ENCODE peak calls at places on chromosomes 6 and 20, in six cellular contexts. I is fibroblast of lung, A is body of pancreas, L is astrocyte, B is prostate gland, O is heart left ventricle. X is an unnamed sample.

GRCh38 chr6:121733216-121733615 is 297.8 kb downstream of the GJA1 start:
- DNase-seq in I (peak; percentile 34), A (no peak), L (peak; percentile 48), B (no peak), O (no peak), X (no peak)

GRCh38 chr6:165676435-165677068 is 13.5 kb upstream of the PDE10A start:
- DNase-seq in I (peak; percentile 26), A (no peak), L (peak; percentile 63), B (no peak), O (peak; percentile 61), X (no peak)

GRCh38 chr20:35320396-35321126 is 28.3 kb upstream of the FAM83C start:
- DNase-seq in I (peak; percentile 43), A (no peak), L (peak; percentile 96), B (no peak), O (no peak), X (peak; percentile 56)

GRCh38 chr6:17987576-17988421 is at the start of gene KIF13A:
- DNase-seq in I (peak; percentile 59), A (peak; percentile 77), L (peak; percentile 59), B (peak; percentile 59), O (peak; percentile 78), X (peak; percentile 66)

GRCh38 chr6:158411998-158412397 is 99.7 kb downstream of the TULP4 start:
- DNase-seq in I (no peak), A (no peak), L (no peak), B (no peak), O (no peak), X (peak; percentile 95)

GRCh38 chr6:129280719-129281118 is 397.8 kb downstream of the LAMA2 start:
- DNase-seq in I (no peak), A (no peak), L (no peak), B (no peak), O (no peak), X (no peak)

GRCh38 chr6:3209114-3210023 is 18.1 kb downstream of the TUBB2B start:
- DNase-seq in I (peak; percentile 93), A (peak; percentile 12), L (peak; percentile 98), B (no peak), O (no peak), X (peak; percentile 99)

GRCh38 chr20:45861157-45862075 is 4.0 kb downstream of the ZSWIM3 start:
- DNase-seq in I (no peak), A (peak; percentile 46), L (no peak), B (no peak), O (no peak), X (no peak)

GRCh38 chr20:4160761-4161305 is 145.5 kb upstream of the RNF24 start:
- DNase-seq in I (peak; percentile 77), A (peak; percentile 22), L (peak; percentile 54), B (no peak), O (peak; percentile 46), X (no peak)

GRCh38 chr6:42313038-42313437 is 95.4 kb upstream of the MRPS10 start:
- DNase-seq in I (peak; percentile 48), A (no peak), L (peak; percentile 73), B (no peak), O (no peak), X (no peak)

GRCh38 chr6:150490586-150490985 is 109.1 kb upstream of the PLEKHG1 start:
- DNase-seq in I (no peak), A (no peak), L (no peak), B (no peak), O (no peak), X (peak; percentile 26)

GRCh38 chr6:96811136-96811535 is 26.1 kb downstream of the GPR63 start:
- DNase-seq in I (no peak), A (no peak), L (peak; percentile 33), B (no peak), O (no peak), X (no peak)

GRCh38 chr20:39849664-39850063 is 839.4 kb downstream of the MAFB start:
- DNase-seq in I (peak; percentile 91), A (peak; percentile 59), L (peak; percentile 93), B (peak; percentile 68), O (peak; percentile 87), X (peak; percentile 68)

DNA sequence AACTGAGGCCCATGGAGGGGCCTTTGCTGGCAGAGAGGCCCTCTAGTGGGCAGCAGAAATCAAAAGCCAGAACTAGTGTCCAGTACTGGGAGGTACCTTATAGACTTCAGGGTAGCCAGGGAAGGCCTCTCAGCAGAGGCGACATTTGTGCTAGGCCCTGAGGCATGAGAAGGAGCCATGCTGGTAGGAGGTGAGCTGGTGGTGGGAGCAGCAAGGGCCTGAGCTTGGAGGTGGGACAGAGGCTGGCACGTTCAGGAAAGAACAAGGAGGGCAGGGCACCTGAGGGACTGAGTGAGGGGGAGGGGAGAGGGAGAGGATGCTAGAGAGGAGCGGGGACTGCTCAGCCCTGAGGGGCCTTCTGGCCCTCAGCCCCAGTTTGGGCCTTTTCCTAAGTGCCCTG is 36.6 kb downstream of the DLGAP4 start:
- DNase-seq in I (no peak), A (no peak), L (no peak), B (no peak), O (no peak), X (no peak)
- H3K27me3 ChIP-seq in I (no peaks in the 10 kb centered on the region), A (no peaks in the 10 kb centered on the region), L (no peaks in the 10 kb centered on the region), B (peaks cover 6% of the 10 kb centered on the region), O (peaks cover 11% of the 10 kb centered on the region), X (peaks cover 6% of the 10 kb centered on the region)

GRCh38 chr6:79167931-79168694 is 66.4 kb downstream of the HMGN3 start:
- DNase-seq in I (peak; percentile 27), A (no peak), L (peak; percentile 56), B (no peak), O (no peak), X (peak; percentile 20)

GRCh38 chr6:79173378-79173777 is 61.1 kb downstream of the HMGN3 start:
- DNase-seq in I (no peak), A (no peak), L (no peak), B (no peak), O (no peak), X (no peak)

GRCh38 chr6:79170915-79171314 is 63.6 kb downstream of the HMGN3 start:
- DNase-seq in I (peak; percentile 16), A (no peak), L (peak; percentile 88), B (peak; percentile 24), O (no peak), X (peak; percentile 60)

GRCh38 chr6:79170431-79170830 is 64.1 kb downstream of the HMGN3 start:
- DNase-seq in I (no peak), A (no peak), L (peak; percentile 29), B (no peak), O (no peak), X (no peak)

DNA sequence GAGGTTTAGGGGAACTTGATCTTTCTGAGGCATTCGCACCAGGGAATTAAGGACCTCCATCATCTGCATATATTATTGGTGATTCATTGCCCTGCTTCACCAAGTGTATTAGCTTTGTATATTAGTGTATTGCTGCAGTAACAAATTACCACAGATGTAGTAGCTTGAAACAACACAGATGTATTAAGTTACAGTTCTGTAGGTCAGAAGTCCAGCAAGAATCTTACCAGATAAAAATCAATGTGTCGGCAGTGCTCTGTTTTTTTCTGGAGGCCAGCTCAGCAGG is 65.8 kb downstream of the HMGN3 start:
- DNase-seq in I (peak; percentile 38), A (no peak), L (peak; percentile 72), B (no peak), O (no peak), X (no peak)
- H3K27ac ChIP-seq in I (no peak overlapping the region), A (no peak overlapping the region), L (peak overlapping the region; percentile 14), B (no peak overlapping the region), O (no peak overlapping the region), X (no peak overlapping the region)

GRCh38 chr6:31557443-31558317 is 10.3 kb downstream of the NFKBIL1 start:
- DNase-seq in I (no peak), A (no peak), L (no peak), B (no peak), O (no peak), X (no peak)
- H3K4me1 ChIP-seq in I (peaks cover 11% of the 10 kb centered on the region), A (peaks cover 13% of the 10 kb centered on the region), L (peaks cover 29% of the 10 kb centered on the region), B (no peaks in the 10 kb centered on the region), O (peaks cover 41% of the 10 kb centered on the region), X (peaks cover 10% of the 10 kb centered on the region)

GRCh38 chr6:33812669-33813068 is 8.9 kb upstream of the MLN start:
- DNase-seq in I (peak; percentile 51), A (peak; percentile 56), L (peak; percentile 23), B (no peak), O (peak; percentile 25), X (no peak)
- H3K27me3 ChIP-seq in I (peaks cover 33% of the 10 kb centered on the region), A (no peaks in the 10 kb centered on the region), L (peaks cover 36% of the 10 kb centered on the region), B (peaks cover 3% of the 10 kb centered on the region), O (peaks cover 30% of the 10 kb centered on the region), X (peaks cover 58% of the 10 kb centered on the region)